ENCODE peak calls at places on chromosomes 7 and 10, in four cellular contexts. R, H, U and X are unnamed samples.

GRCh38 chr7:159020987-159021386 is 123.7 kb downstream of the VIPR2 start:
- DNase-seq in U (peak; percentile 81), H (no peak), R (no peak), X (no peak)

GRCh38 chr10:76436367-76436766 is 1004.9 kb downstream of the LRMDA start:
- DNase-seq in U (no peak), R (no peak), H (no peak), X (no peak)

GRCh38 chr10:116671274-116671926 is 50.6 kb downstream of the PNLIPRP2 start:
- DNase-seq in U (no peak), H (no peak), R (no peak), X (no peak)

GRCh38 chr7:112877671-112878460 is 87.7 kb upstream of the TMEM168 start:
- DNase-seq in H (no peak), U (no peak), R (no peak), X (no peak)

GRCh38 chr10:100828744-100829102 is 83.3 kb downstream of the PAX2 start:
- DNase-seq in R (peak; percentile 14), H (peak; percentile 35), U (no peak), X (peak; percentile 31)

GRCh38 chr10:987635-987905 is 664 bp upstream of the GTPBP4 start:
- DNase-seq in R (no peak), H (no peak), U (peak; percentile 29), X (no peak)

GRCh38 chr10:85916192-85916747 is 450.3 kb downstream of the GRID1 start:
- DNase-seq in H (no peak), U (no peak), R (no peak), X (no peak)

GRCh38 chr10:43906470-43906869 is 257.8 kb upstream of the ZNF32 start:
- DNase-seq in R (no peak), H (peak; percentile 57), U (no peak), X (no peak)

GRCh38 chr10:118343115-118343514 is 991 bp upstream of the FAM204A start:
- DNase-seq in U (no peak), R (no peak), H (no peak), X (no peak)